ENCODE peak calls at places on chromosome 22, in nine cellular contexts. J is Karpas-422; O is SJSA1; H is CD8-positive, alpha-beta memory T cell; L is sigmoid colon; Z is brain microvascular endothelial cell; R is HepG2; X is stomach; M is GM23338. U is an unnamed sample. For H3K36me3, the result is how much of the 10 kb centered on the place peaks cover.

GRCh38 chr22:17098379-17098819 is 13.6 kb downstream of the IL17RA start:
- DNase-seq in X (no peak), H (peak), Z (no peak), J (no peak), R (no peak), O (no peak), L (peak), M (no peak), U (no peak)

GRCh38 chr22:30005213-30005857 is 74.9 kb upstream of the HORMAD2 start:
- DNase-seq in M (peak), O (peak), X (peak), J (peak), L (peak), Z (peak), R (peak), H (peak), U (peak)

GRCh38 chr22:33864723-33865130 is 55.5 kb downstream of the LARGE1 start:
- DNase-seq in M (no peak), L (no peak), J (no peak), O (no peak), X (no peak), H (no peak), R (peak), Z (no peak), U (peak)

GRCh38 chr22:40418366-40419201 is 48.2 kb downstream of the SGSM3 start:
- DNase-seq in M (no peak), R (no peak), L (peak), J (peak), Z (no peak), O (no peak), H (peak), X (no peak), U (peak)

GRCh38 chr22:22033803-22034468 is 51.3 kb upstream of the TOP3B start:
- DNase-seq in L (no peak), R (no peak), Z (no peak), J (no peak), H (no peak), M (no peak), O (no peak), X (no peak), U (no peak)

GRCh38 chr22:37167176-37167980 is 17.7 kb upstream of the IL2RB start:
- DNase-seq in M (no peak), Z (no peak), X (no peak), O (no peak), H (no peak), L (peak), J (no peak), R (no peak), U (no peak)

GRCh38 chr22:25100402-25100801 is 99.3 kb upstream of the CRYBB3 start:
- DNase-seq in L (no peak), Z (no peak), M (no peak), O (no peak), R (no peak), J (no peak), H (no peak), X (no peak), U (no peak)

GRCh38 chr22:30045001-30045887 is 35.0 kb upstream of the HORMAD2 start:
- DNase-seq in R (no peak), H (no peak), X (no peak), M (no peak), J (no peak), O (no peak), L (peak), Z (no peak), U (no peak)

GRCh38 chr22:29625090-29625825 is 21.8 kb downstream of the NF2 start:
- DNase-seq in O (peak), M (peak), X (peak), L (peak), H (peak), J (peak), R (peak), Z (peak), U (no peak)

GRCh38 chr22:39698106-39698505 is 127.6 kb downstream of the CACNA1I start:
- DNase-seq in X (no peak), Z (no peak), L (no peak), R (no peak), H (no peak), J (no peak), O (no peak), M (no peak), U (no peak)

GRCh38 chr22:27885977-27886842 is 32.8 kb downstream of the PITPNB start:
- DNase-seq in R (peak), H (peak), J (peak), O (peak), Z (peak), L (no peak), X (peak), M (peak), U (peak)

GRCh38 chr22:36808611-36809344 is 8.1 kb downstream of the PVALB start:
- DNase-seq in H (no peak), R (no peak), Z (no peak), J (no peak), X (no peak), L (no peak), O (no peak), M (no peak), U (no peak)

GRCh38 chr22:49677495-49677889 is 150.2 kb downstream of the BRD1 start:
- DNase-seq in M (no peak), H (no peak), O (peak), X (no peak), J (no peak), R (no peak), Z (no peak), L (peak), U (no peak)

GRCh38 chr22:28736296-28737155 is 5.1 kb downstream of the CHEK2 start:
- DNase-seq in H (no peak), J (no peak), X (no peak), O (no peak), M (peak), L (no peak), R (no peak), Z (no peak), U (no peak)

GRCh38 chr22:24751518-24751917 is 23.0 kb downstream of the PIWIL3 start:
- DNase-seq in H (no peak), L (no peak), R (no peak), M (no peak), Z (no peak), O (no peak), J (no peak), X (no peak), U (no peak)

GRCh38 chr22:48185656-48186055 is 1423.2 kb downstream of the TBC1D22A start:
- DNase-seq in J (peak), M (no peak), H (peak), O (no peak), X (no peak), Z (no peak), L (no peak), R (no peak), U (no peak)

GRCh38 chr22:34010259-34010658 is 90.0 kb upstream of the LARGE1 start:
- DNase-seq in Z (no peak), H (no peak), R (no peak), L (no peak), O (no peak), X (no peak), M (no peak), J (no peak), U (no peak)

GRCh38 chr22:43235445-43236400 is 48.8 kb upstream of the TTLL12 start:
- DNase-seq in X (no peak), H (no peak), L (no peak), J (no peak), Z (no peak), M (no peak), O (no peak), R (no peak), U (no peak)
- H3K36me3 ChIP-seq in X (under half), H (under half), L (under half), J (under half), Z (under half), M (under half), O (under half), R (under half), U (under half)

GRCh38 chr22:41560095-41560487 is 719 bp upstream of the CSDC2 start:
- DNase-seq in X (no peak), O (no peak), M (no peak), H (no peak), L (no peak), R (no peak), Z (no peak), J (no peak), U (no peak)

GRCh38 chr22:41562461-41562860 is 1.7 kb downstream of the CSDC2 start:
- DNase-seq in M (no peak), O (no peak), Z (no peak), L (no peak), H (no peak), X (no peak), J (no peak), R (no peak), U (no peak)

GRCh38 chr22:41561335-41561734 is 525 bp downstream of the CSDC2 start:
- DNase-seq in Z (no peak), O (no peak), X (no peak), H (no peak), M (peak), R (no peak), L (peak), J (no peak), U (no peak)

GRCh38 chr22:41563051-41563711 is 2.4 kb downstream of the CSDC2 start:
- DNase-seq in L (no peak), Z (peak), X (no peak), R (peak), H (no peak), O (peak), J (no peak), M (peak), U (no peak)

DNA sequence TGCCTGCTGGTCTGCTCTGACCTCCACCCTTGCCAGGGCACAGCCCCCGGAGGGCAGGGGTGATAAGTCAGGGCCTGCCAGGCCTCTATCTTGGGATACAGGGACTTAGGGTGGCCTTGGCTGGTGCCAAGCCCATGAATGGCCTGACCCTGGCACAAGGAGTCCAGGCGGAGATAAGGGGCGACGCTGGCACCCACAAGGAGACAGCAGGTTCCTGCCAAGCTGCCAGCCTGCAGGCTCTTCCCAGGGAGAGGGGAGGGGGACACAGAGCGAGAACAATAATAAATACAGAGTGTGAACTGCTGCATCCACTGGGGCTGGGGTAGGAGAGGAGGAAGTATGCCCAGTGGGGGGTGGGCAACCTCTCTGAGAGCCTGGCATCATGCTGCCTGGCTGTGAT is 978 bp downstream of the CSDC2 start:
- DNase-seq in M (no peak), J (no peak), H (no peak), R (no peak), Z (no peak), L (no peak), X (no peak), O (no peak), U (no peak)
- H3K4me3 ChIP-seq in M (no peak), J (no peak), H (no peak), R (no peak), Z (no peak), L (peak), X (peak), O (no peak), U (peak)

GRCh38 chr22:38491707-38492348 is 14.3 kb downstream of the DDX17 start:
- DNase-seq in H (no peak), R (peak), X (no peak), Z (no peak), M (no peak), O (no peak), L (no peak), J (no peak), U (no peak)
- H3K27ac ChIP-seq in H (no peak), R (peak), X (peak), Z (no peak), M (peak), O (no peak), L (peak), J (no peak), U (peak)

DNA sequence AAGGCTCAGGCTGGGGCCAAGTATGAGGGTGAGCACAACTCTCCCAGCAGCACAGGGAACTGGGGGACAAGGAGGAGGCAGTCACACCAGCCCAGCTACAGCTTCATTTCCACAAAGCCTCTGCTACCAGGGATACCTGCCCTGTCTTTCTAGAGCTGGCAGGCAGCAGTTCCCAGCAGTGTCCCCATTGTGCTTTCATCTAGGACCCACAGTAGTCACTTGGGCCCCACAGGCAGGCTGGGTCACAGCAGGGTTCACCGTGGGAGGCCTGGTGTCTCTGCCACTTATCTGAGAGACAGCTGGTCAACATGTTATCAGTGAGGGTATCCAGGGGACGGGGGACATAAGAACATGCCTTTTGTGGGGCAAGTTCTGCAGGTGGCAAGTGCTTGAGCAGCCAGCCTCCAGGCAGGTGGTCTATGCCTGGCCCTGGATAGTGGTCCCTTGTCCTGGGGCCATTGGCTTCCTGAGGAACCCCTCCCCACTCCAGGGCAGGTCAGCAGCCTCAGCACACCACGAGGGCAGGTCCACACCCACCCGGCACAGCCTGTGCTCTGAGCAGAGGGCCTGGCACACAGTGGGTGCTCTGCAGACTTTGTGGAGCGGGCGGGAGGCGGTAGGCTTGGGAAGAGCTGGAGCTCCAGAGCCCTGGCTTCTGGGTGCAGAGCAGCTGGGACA is 29.9 kb downstream of the GNAZ start:
- DNase-seq in R (no peak), H (no peak), X (no peak), M (no peak), O (no peak), Z (no peak), L (no peak), J (no peak), U (no peak)
- H3K36me3 ChIP-seq in R (under half), H (under half), X (under half), M (under half), O (half or more), Z (under half), L (under half), J (under half), U (under half)

GRCh38 chr22:19168088-19168890 is 10.2 kb downstream of the SLC25A1 start:
- DNase-seq in R (no peak), L (no peak), O (no peak), H (no peak), J (no peak), X (no peak), M (no peak), Z (no peak), U (no peak)

GRCh38 chr22:19167106-19167869 is 11.2 kb downstream of the SLC25A1 start:
- DNase-seq in Z (no peak), R (no peak), M (no peak), L (no peak), X (no peak), H (no peak), J (no peak), O (no peak), U (no peak)

GRCh38 chr22:19172213-19173046 is 6.1 kb downstream of the SLC25A1 start:
- DNase-seq in J (peak), H (no peak), O (no peak), X (no peak), Z (no peak), R (no peak), M (no peak), L (no peak), U (no peak)

GRCh38 chr22:19169002-19169946 is 9.3 kb downstream of the SLC25A1 start:
- DNase-seq in O (no peak), H (no peak), X (no peak), M (no peak), L (no peak), Z (no peak), J (no peak), R (no peak), U (no peak)

DNA sequence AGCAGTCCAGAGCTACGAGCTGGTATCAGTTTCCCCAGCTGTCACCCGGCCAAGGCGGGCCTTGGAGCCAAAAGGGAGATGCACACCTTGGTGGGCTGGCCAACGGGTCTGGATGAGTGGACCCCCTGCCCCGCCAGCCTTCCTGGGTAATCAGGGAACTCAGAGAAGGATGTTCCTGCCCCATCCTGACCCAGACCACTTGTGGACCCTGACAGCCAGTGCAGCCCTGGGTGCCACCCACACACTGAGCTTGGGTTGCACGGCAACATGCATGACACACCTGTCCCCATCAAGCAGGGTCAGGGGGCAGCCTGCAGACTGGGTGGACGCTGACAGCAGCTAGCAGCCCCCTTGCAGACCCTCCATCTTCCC is 8.6 kb downstream of the SLC25A1 start:
- DNase-seq in Z (no peak), R (no peak), O (no peak), H (no peak), M (no peak), J (no peak), X (no peak), L (no peak), U (no peak)
- H3K4me3 ChIP-seq in Z (peak), R (peak), O (no peak), H (peak), M (peak), J (no peak), X (peak), L (peak), U (no peak)

GRCh38 chr22:31140746-31141145 is 438 bp upstream of the PLA2G3 start:
- DNase-seq in O (no peak), M (peak), H (no peak), L (no peak), R (no peak), X (peak), Z (no peak), J (no peak), U (no peak)
- H3K27ac ChIP-seq in O (no peak), M (peak), H (no peak), L (no peak), R (no peak), X (no peak), Z (no peak), J (no peak), U (no peak)